ENCODE peak calls at places on chromosomes 5 and 9, in seven cellular contexts. One of them, this sample, is unnamed.

GRCh38 chr9:115891929-115892328 is 261.7 kb upstream of the PAPPA start:
- DNase-seq in fibroblast of lung: peak
- DNase-seq in IMR-90: peak
- DNase-seq in lung: no peak
- DNase-seq in neural progenitor cell: no peak
- DNase-seq in lower lobe of right lung: no peak
- DNase-seq in cardiac muscle cell: peak
- DNase-seq in this sample: no peak

GRCh38 chr5:133977161-133977787 is 8.8 kb upstream of the C5orf15 start:
- DNase-seq in lower lobe of right lung: no peak
- DNase-seq in lung: no peak
- DNase-seq in cardiac muscle cell: no peak
- DNase-seq in neural progenitor cell: no peak
- DNase-seq in fibroblast of lung: no peak
- DNase-seq in IMR-90: peak
- DNase-seq in this sample: no peak

GRCh38 chr9:79847074-79847473 is 275.3 kb downstream of the TLE4 start:
- DNase-seq in IMR-90: no peak
- DNase-seq in lung: no peak
- DNase-seq in neural progenitor cell: no peak
- DNase-seq in lower lobe of right lung: no peak
- DNase-seq in fibroblast of lung: no peak
- DNase-seq in cardiac muscle cell: no peak
- DNase-seq in this sample: no peak

GRCh38 chr9:99868845-99869244 is 37.6 kb upstream of the STX17 start:
- DNase-seq in cardiac muscle cell: no peak
- DNase-seq in IMR-90: peak
- DNase-seq in neural progenitor cell: no peak
- DNase-seq in lower lobe of right lung: no peak
- DNase-seq in lung: no peak
- DNase-seq in fibroblast of lung: no peak
- DNase-seq in this sample: no peak

GRCh38 chr9:120259100-120259499 is 320.9 kb downstream of the CDK5RAP2 start:
- DNase-seq in neural progenitor cell: no peak
- DNase-seq in fibroblast of lung: no peak
- DNase-seq in cardiac muscle cell: no peak
- DNase-seq in lower lobe of right lung: no peak
- DNase-seq in lung: no peak
- DNase-seq in IMR-90: no peak
- DNase-seq in this sample: no peak

GRCh38 chr9:127921592-127922120 is 4.8 kb upstream of the ST6GALNAC4 start:
- DNase-seq in neural progenitor cell: peak
- DNase-seq in lung: peak
- DNase-seq in lower lobe of right lung: peak
- DNase-seq in fibroblast of lung: peak
- DNase-seq in cardiac muscle cell: peak
- DNase-seq in IMR-90: no peak
- DNase-seq in this sample: peak

GRCh38 chr5:140039561-140039960 is 3.5 kb downstream of the NRG2 start:
- DNase-seq in lung: peak
- DNase-seq in cardiac muscle cell: peak
- DNase-seq in IMR-90: no peak
- DNase-seq in neural progenitor cell: no peak
- DNase-seq in fibroblast of lung: no peak
- DNase-seq in lower lobe of right lung: no peak
- DNase-seq in this sample: no peak

GRCh38 chr5:10352404-10353240 is 873 bp upstream of the MARCHF6 start:
- DNase-seq in neural progenitor cell: peak
- DNase-seq in fibroblast of lung: peak
- DNase-seq in IMR-90: peak
- DNase-seq in lung: no peak
- DNase-seq in lower lobe of right lung: no peak
- DNase-seq in cardiac muscle cell: peak
- DNase-seq in this sample: no peak

GRCh38 chr5:61603211-61603908 is 271.3 kb downstream of the ZSWIM6 start:
- DNase-seq in fibroblast of lung: no peak
- DNase-seq in IMR-90: no peak
- DNase-seq in lower lobe of right lung: no peak
- DNase-seq in lung: no peak
- DNase-seq in cardiac muscle cell: no peak
- DNase-seq in neural progenitor cell: no peak
- DNase-seq in this sample: no peak
- TF ChIP-seq CTCF in fibroblast of lung: no peak
- TF ChIP-seq CTCF in IMR-90: no peak
- TF ChIP-seq CTCF in lower lobe of right lung: no peak
- TF ChIP-seq CTCF in lung: no peak
- TF ChIP-seq CTCF in cardiac muscle cell: no peak
- TF ChIP-seq CTCF in neural progenitor cell: no peak
- TF ChIP-seq CTCF in this sample: peak

GRCh38 chr5:73448072-73448432 is 525 bp downstream of the FOXD1 start:
- DNase-seq in lung: no peak
- DNase-seq in IMR-90: no peak
- DNase-seq in lower lobe of right lung: no peak
- DNase-seq in cardiac muscle cell: no peak
- DNase-seq in fibroblast of lung: no peak
- DNase-seq in neural progenitor cell: peak
- DNase-seq in this sample: peak
- H3K4me3 ChIP-seq in lung: peak
- H3K4me3 ChIP-seq in IMR-90: peak
- H3K4me3 ChIP-seq in lower lobe of right lung: peak
- H3K4me3 ChIP-seq in cardiac muscle cell: peak
- H3K4me3 ChIP-seq in fibroblast of lung: peak
- H3K4me3 ChIP-seq in neural progenitor cell: peak
- H3K4me3 ChIP-seq in this sample: peak

DNA sequence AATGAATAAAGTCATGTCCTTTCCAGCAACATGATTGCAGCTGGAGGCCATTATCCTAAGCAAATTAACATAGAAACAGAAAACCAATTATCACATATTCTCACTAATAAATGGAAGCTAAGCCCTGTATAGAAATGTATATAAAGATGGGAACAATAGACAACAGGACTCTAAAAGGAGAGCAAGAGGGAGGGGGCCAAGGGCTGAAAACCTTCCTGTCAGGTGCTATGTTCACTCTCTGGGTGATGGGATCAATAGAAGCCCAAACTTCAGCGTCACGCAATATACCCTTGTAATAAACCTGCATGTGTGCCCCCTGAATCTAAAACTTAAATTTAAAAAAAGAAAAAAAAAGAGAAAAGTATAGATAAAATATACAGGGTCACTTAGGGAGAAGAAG is 163.7 kb upstream of the ACO1 start:
- DNase-seq in lung: no peak
- DNase-seq in lower lobe of right lung: no peak
- DNase-seq in fibroblast of lung: no peak
- DNase-seq in neural progenitor cell: peak
- DNase-seq in cardiac muscle cell: no peak
- DNase-seq in IMR-90: no peak
- DNase-seq in this sample: no peak
- H3K27ac ChIP-seq in lung: no peak
- H3K27ac ChIP-seq in lower lobe of right lung: no peak
- H3K27ac ChIP-seq in fibroblast of lung: no peak
- H3K27ac ChIP-seq in neural progenitor cell: no peak
- H3K27ac ChIP-seq in cardiac muscle cell: no peak
- H3K27ac ChIP-seq in IMR-90: no peak
- H3K27ac ChIP-seq in this sample: no peak

DNA sequence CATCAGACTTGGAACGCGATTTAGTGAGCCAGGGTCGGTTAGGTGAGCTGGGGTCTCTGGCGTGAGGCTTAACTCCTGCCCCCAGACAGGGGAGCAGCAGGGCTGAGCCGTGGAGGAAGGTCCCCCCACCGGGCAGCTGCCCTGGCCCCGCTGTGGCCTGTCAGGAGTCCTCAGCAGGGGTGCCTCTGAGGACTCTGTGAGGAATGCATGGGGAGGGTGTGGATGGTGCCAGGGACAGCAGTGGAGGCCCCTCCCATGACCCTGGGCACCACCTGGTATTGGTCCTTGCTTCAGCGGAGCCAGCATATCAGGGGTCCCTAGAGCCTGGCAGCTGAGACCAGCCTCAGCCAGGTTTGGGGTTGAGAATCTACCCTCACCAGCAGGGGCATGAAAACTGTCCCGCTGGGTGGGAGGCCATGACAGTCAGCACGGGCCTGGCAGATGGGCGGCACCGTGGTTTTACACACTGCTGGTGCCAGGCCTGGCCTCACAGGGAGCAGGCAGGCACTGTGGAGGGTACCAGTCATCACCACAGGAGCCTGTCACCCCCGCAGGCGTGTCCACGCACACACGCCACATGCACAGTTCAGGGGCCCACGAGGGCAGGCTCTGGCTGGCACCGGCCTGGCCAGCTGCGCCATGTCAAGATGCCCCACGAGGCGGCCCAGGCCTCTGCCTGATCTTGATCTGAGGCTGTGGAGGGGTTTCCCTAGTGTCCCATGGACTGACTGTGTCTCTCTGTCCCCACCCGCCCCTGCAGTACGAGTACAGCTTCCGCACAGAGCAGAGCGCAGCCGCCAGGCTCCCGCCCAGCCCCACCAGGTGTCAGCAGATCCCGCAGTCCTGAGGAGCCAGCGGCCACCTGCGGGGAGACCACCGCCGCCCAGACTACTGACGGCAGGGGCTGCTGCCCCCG is 111.1 kb upstream of the LMX1B start:
- DNase-seq in cardiac muscle cell: no peak
- DNase-seq in lung: no peak
- DNase-seq in neural progenitor cell: peak
- DNase-seq in lower lobe of right lung: peak
- DNase-seq in fibroblast of lung: no peak
- DNase-seq in IMR-90: no peak
- DNase-seq in this sample: no peak
- TF ChIP-seq CTCF in cardiac muscle cell: no peak
- TF ChIP-seq CTCF in lung: no peak
- TF ChIP-seq CTCF in neural progenitor cell: no peak
- TF ChIP-seq CTCF in lower lobe of right lung: no peak
- TF ChIP-seq CTCF in fibroblast of lung: no peak
- TF ChIP-seq CTCF in IMR-90: no peak
- TF ChIP-seq CTCF in this sample: no peak

DNA sequence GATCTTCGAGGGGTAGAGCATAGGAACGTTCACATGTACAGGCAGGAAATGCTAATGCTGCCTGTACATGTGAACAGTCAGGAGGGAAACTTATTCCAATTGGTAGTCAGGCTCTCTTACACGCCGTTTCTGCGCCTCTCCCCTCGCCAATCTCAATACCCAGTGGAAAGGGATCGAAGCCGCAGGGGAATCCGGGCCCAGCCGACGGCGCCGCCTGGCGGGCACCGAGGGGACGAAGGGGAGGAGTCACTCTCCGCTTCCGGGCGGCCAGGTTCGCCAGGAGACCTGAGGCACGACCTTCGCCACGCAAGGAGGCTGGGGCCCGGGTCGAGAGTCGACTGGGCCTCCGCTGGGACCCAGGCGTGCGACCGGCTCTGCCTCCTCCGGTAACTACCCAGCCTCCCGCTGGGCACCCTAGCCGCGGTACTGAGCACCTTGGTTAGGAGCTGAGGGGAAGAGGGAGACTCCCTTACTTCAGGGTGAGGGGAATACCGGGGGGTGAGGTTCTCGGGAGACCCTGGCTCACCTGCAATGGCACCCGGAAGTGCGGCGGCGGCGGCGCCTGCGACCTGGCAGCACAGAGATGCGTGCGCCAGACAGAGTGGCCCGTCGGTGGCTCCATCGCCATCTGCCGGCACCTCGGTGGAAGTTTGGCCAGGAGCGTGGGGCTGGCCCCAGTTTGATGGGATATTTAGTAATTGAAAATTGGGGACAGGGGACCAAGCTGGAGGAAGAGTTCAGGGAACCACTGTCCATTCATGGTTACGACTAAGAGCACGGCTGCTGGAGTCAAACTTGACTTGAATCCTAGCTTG is at the start of gene PIGO:
- DNase-seq in fibroblast of lung: peak
- DNase-seq in lung: peak
- DNase-seq in IMR-90: peak
- DNase-seq in neural progenitor cell: peak
- DNase-seq in lower lobe of right lung: peak
- DNase-seq in cardiac muscle cell: peak
- DNase-seq in this sample: peak
- H3K4me3 ChIP-seq in fibroblast of lung: peak
- H3K4me3 ChIP-seq in lung: peak
- H3K4me3 ChIP-seq in IMR-90: peak
- H3K4me3 ChIP-seq in neural progenitor cell: peak
- H3K4me3 ChIP-seq in lower lobe of right lung: peak
- H3K4me3 ChIP-seq in cardiac muscle cell: peak
- H3K4me3 ChIP-seq in this sample: peak

DNA sequence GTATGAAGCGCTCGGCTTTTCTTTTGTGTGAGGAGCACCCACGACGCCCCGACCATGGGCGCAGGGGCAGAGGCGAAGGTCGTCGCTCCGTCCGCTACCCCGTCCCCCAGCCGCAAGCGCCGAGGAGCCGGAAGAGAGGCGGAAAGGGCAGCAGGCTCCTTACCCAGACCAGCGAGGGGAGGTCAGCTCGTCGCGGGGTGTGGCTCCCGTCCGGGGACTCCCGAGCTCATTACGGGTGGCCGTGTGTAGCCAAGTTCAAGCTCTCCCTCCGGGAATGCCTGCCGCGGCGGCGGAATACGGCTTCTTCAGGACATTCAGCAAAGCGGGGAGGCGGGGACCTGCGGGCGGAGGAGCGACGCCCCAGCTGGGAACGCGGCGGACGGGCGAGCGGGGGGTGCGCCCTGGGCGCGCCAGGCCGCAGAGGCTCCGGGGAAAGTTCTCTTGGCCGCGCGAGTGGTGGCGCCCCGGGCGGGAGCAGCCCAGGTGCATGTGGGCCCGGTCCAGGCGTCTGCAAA is 576 bp upstream of the EPB41L4A start:
- DNase-seq in lung: peak
- DNase-seq in lower lobe of right lung: peak
- DNase-seq in IMR-90: no peak
- DNase-seq in fibroblast of lung: peak
- DNase-seq in cardiac muscle cell: peak
- DNase-seq in neural progenitor cell: peak
- DNase-seq in this sample: peak
- H3K27ac ChIP-seq in lung: peak
- H3K27ac ChIP-seq in lower lobe of right lung: peak
- H3K27ac ChIP-seq in IMR-90: no peak
- H3K27ac ChIP-seq in fibroblast of lung: no peak
- H3K27ac ChIP-seq in cardiac muscle cell: peak
- H3K27ac ChIP-seq in neural progenitor cell: no peak
- H3K27ac ChIP-seq in this sample: no peak

GRCh38 chr5:78923622-78923970 is 61.5 kb downstream of the ARSB start:
- DNase-seq in cardiac muscle cell: no peak
- DNase-seq in neural progenitor cell: no peak
- DNase-seq in lower lobe of right lung: no peak
- DNase-seq in IMR-90: no peak
- DNase-seq in lung: no peak
- DNase-seq in fibroblast of lung: no peak
- DNase-seq in this sample: no peak

GRCh38 chr5:78925102-78925876 is 59.8 kb downstream of the ARSB start:
- DNase-seq in cardiac muscle cell: no peak
- DNase-seq in neural progenitor cell: no peak
- DNase-seq in lower lobe of right lung: no peak
- DNase-seq in lung: no peak
- DNase-seq in fibroblast of lung: no peak
- DNase-seq in IMR-90: no peak
- DNase-seq in this sample: no peak

GRCh38 chr5:78922879-78923621 is 62.1 kb downstream of the ARSB start:
- DNase-seq in fibroblast of lung: no peak
- DNase-seq in lung: no peak
- DNase-seq in IMR-90: no peak
- DNase-seq in lower lobe of right lung: no peak
- DNase-seq in cardiac muscle cell: no peak
- DNase-seq in neural progenitor cell: no peak
- DNase-seq in this sample: no peak

GRCh38 chr5:78916044-78916443 is 69.1 kb downstream of the ARSB start:
- DNase-seq in IMR-90: no peak
- DNase-seq in cardiac muscle cell: no peak
- DNase-seq in fibroblast of lung: no peak
- DNase-seq in lung: no peak
- DNase-seq in lower lobe of right lung: no peak
- DNase-seq in neural progenitor cell: no peak
- DNase-seq in this sample: no peak

GRCh38 chr5:78920604-78921003 is 64.5 kb downstream of the ARSB start:
- DNase-seq in lower lobe of right lung: no peak
- DNase-seq in fibroblast of lung: peak
- DNase-seq in IMR-90: peak
- DNase-seq in cardiac muscle cell: peak
- DNase-seq in lung: no peak
- DNase-seq in neural progenitor cell: no peak
- DNase-seq in this sample: no peak
- TF ChIP-seq CTCF in lower lobe of right lung: no peak
- TF ChIP-seq CTCF in fibroblast of lung: peak
- TF ChIP-seq CTCF in IMR-90: peak
- TF ChIP-seq CTCF in cardiac muscle cell: peak
- TF ChIP-seq CTCF in lung: no peak
- TF ChIP-seq CTCF in neural progenitor cell: peak
- TF ChIP-seq CTCF in this sample: peak